ENCODE peak calls at places on chromosomes 11 and 22, in four cellular contexts. M is body of pancreas, E is uterus, N is left ventricle myocardium inferior. I is an unnamed sample.

GRCh38 chr11:45732343-45732742 is 66.9 kb upstream of the CHST1 start:
- DNase-seq in N (no peak), E (no peak), M (no peak), I (no peak)

GRCh38 chr22:50609599-50609998 is 9.0 kb downstream of the MAPK8IP2 start:
- DNase-seq in M (no peak), E (no peak), N (no peak), I (no peak)

GRCh38 chr11:72739240-72740059 is 12.8 kb downstream of the ARAP1 start:
- DNase-seq in M (no peak), N (peak; percentile 22), E (no peak), I (no peak)

GRCh38 chr11:79179087-79179486 is 261.7 kb downstream of the TENM4 start:
- DNase-seq in E (no peak), M (no peak), N (no peak), I (no peak)

GRCh38 chr11:16759857-16760256 is 21.4 kb downstream of the C11orf58 start:
- DNase-seq in E (no peak), M (no peak), N (no peak), I (no peak)

GRCh38 chr11:120326228-120326627 is 1.1 kb downstream of the TLCD5 start:
- DNase-seq in E (no peak), M (no peak), N (no peak), I (no peak)

GRCh38 chr11:93567406-93567819 is 24.2 kb upstream of the SMCO4 start:
- DNase-seq in M (peak; percentile 85), E (peak; percentile 64), N (peak; percentile 74), I (no peak)

GRCh38 chr11:116936754-116937153 is 99.3 kb upstream of the APOA1 start:
- DNase-seq in N (no peak), E (no peak), M (no peak), I (no peak)

GRCh38 chr22:46054091-46054877 is 77.3 kb upstream of the WNT7B start:
- DNase-seq in N (peak; percentile 83), E (peak; percentile 85), M (peak; percentile 67), I (peak; percentile 13)

GRCh38 chr11:2789331-2789730 is 89.5 kb upstream of the KCNQ1OT1 start:
- DNase-seq in M (no peak), E (no peak), N (peak; percentile 6), I (no peak)

GRCh38 chr11:26483101-26483500 is 89.0 kb downstream of the MUC15 start:
- DNase-seq in N (no peak), M (no peak), E (no peak), I (no peak)

GRCh38 chr11:75450236-75450635 is 17.2 kb upstream of the KLHL35 start:
- DNase-seq in N (no peak), E (no peak), M (no peak), I (no peak)

GRCh38 chr11:132770802-132771545 is 761.3 kb downstream of the OPCML start:
- DNase-seq in E (no peak), M (no peak), N (no peak), I (no peak)

GRCh38 chr22:22030493-22031182 is 48.1 kb upstream of the TOP3B start:
- DNase-seq in E (peak; percentile 34), N (peak; percentile 20), M (no peak), I (no peak)

DNA sequence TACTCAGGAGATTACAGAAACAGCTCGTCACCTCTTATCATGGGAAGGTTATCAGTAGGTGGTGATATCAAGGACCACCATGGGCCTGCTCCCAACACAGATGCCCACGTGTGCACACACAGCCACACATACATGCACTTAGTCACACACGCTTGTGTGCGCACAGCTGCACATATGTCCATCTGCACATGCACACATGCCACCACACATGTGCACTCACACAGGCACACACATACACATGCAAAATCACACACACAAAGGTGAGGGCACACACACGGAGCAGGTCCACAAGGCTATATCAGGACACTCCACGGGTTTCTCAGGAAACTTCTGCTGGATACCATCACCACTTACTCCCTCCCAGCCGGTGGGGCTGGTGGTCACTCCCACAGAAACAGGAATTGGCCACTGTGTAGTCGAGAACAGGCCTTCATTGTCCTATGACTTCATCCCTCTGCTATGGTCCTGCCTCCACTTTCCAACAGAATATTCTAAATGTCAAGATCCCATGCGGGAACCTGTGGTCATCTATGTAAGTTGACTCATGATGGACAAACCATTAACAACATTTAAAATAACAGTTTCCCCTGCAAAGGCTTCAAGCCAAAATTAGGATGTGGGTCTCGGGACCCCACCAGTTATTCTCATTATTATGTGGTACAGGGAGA is 2.2 kb downstream of the C11orf24 start:
- DNase-seq in N (no peak), M (no peak), E (peak; percentile 35), I (no peak)
- H3K4me3 ChIP-seq in N (peak overlapping the region; percentile 91), M (no peak overlapping the region), E (no peak overlapping the region), I (no peak overlapping the region)

DNA sequence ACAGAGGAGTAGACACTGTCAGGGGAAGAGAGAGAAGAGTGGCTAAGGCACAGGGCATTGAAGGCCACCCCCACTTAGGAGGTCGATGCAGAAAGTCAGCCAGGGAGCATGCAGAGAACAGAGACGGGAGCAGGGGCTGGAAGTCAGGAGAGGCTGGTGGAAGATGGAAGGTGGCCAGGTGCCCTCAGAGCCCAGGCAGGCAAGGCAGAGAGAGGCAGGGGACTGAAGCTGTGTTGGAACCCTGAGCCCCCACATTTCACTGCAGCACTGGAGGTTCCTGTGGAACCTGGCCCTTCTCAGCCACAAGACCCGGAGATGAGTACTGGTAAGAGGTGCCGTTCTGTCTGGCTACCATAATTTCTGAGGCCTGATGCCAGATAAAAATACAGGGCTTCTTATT is 238.3 kb upstream of the NCAM1 start:
- DNase-seq in N (no peak), M (no peak), E (no peak), I (no peak)
- H3K4me1 ChIP-seq in N (no peaks in the 10 kb centered on the region), M (no peaks in the 10 kb centered on the region), E (peaks cover 5% of the 10 kb centered on the region), I (no peaks in the 10 kb centered on the region)

DNA sequence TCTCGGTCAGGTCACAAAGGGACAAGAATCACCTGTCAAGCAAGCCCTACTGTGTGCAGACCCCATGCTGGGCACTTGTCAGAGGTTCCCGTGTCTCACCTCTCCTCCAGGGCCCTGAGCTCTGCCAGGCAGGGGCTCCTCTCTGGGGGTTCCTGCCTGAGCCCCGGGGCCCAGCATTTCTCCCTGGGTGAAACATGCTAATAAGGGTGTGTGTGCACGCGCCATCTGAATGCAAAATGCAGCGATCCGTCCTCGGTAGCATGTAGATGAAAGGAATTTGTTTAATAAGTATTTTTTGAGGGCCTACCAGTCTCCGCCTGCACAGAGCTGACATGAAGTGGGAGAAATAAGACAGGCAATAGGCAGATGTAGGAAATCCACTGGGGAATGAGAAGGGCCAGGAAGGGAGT is 5.8 kb downstream of the ELFN2 start:
- DNase-seq in M (no peak), N (no peak), E (no peak), I (no peak)
- H3K27me3 ChIP-seq in M (no peaks in the 10 kb centered on the region), N (peaks cover 98% of the 10 kb centered on the region), E (peaks cover 6% of the 10 kb centered on the region), I (no peaks in the 10 kb centered on the region)

DNA sequence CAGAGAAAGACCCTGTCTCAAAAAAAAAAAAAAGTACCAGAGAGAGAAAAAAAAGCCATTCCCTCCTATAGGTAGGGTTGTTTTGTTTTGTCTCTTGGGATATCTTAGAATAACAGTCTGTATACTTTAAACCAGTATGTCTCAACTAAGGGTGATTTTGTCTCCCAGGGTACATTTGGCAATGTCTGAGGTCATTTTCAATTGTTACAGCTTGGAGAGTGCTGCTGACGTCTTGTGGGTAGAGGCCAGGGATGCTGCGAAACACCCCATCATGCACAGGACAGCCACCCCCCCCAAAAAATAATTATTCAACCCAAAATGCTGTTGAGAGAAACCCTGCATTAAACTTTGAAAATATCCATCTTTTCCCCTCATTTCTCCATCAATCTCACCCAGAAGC is 56.1 kb upstream of the CRTAM start:
- DNase-seq in E (no peak), N (no peak), M (no peak), I (no peak)
- H3K4me3 ChIP-seq in E (no peak overlapping the region), N (no peak overlapping the region), M (no peak overlapping the region), I (no peak overlapping the region)

GRCh38 chr11:6738590-6738989 is 33.2 kb downstream of the OR2AG2 start:
- DNase-seq in N (no peak), M (no peak), E (no peak), I (no peak)

GRCh38 chr11:6737872-6738466 is 33.8 kb downstream of the OR2AG2 start:
- DNase-seq in M (peak; percentile 54), E (no peak), N (no peak), I (peak; percentile 86)

GRCh38 chr11:6734616-6735015 is 37.2 kb downstream of the OR2AG2 start:
- DNase-seq in M (no peak), N (no peak), E (no peak), I (no peak)

GRCh38 chr11:6735306-6735705 is 36.5 kb downstream of the OR2AG2 start:
- DNase-seq in N (no peak), M (no peak), E (no peak), I (no peak)

GRCh38 chr11:6736495-6737121 is 35.2 kb downstream of the OR2AG2 start:
- DNase-seq in N (no peak), M (no peak), E (no peak), I (no peak)
- H3K4me1 ChIP-seq in N (peaks cover 6% of the 10 kb centered on the region), M (no peaks in the 10 kb centered on the region), E (no peaks in the 10 kb centered on the region), I (peaks cover 78% of the 10 kb centered on the region)

GRCh38 chr11:43632171-43632570 is 48.4 kb upstream of the HSD17B12 start:
- DNase-seq in E (no peak), N (no peak), M (no peak), I (no peak)
- H3K27me3 ChIP-seq in E (peaks cover 8% of the 10 kb centered on the region), N (peaks cover 87% of the 10 kb centered on the region), M (no peaks in the 10 kb centered on the region), I (peaks cover 28% of the 10 kb centered on the region)